ENCODE peak calls at places on chromosomes 1 and 21, in eight cellular contexts. One of them, this sample, is unnamed.

GRCh38 chr1:180889325-180889724 is 23.4 kb upstream of the KIAA1614 start:
- DNase-seq in fibroblast of mammary gland: no peak
- DNase-seq in uterus: no peak
- DNase-seq in neural progenitor cell: no peak
- DNase-seq in upper lobe of right lung: no peak
- DNase-seq in heart right ventricle: no peak
- DNase-seq in prostate gland: no peak
- DNase-seq in astrocyte of the cerebellum: no peak
- DNase-seq in this sample: no peak

GRCh38 chr1:39132505-39133339 is 71.8 kb upstream of the MACF1 start:
- DNase-seq in uterus: peak
- DNase-seq in neural progenitor cell: peak
- DNase-seq in prostate gland: peak
- DNase-seq in astrocyte of the cerebellum: no peak
- DNase-seq in heart right ventricle: peak
- DNase-seq in upper lobe of right lung: peak
- DNase-seq in fibroblast of mammary gland: peak
- DNase-seq in this sample: peak

GRCh38 chr1:34266127-34266951 is 89.6 kb downstream of the C1orf94 start:
- DNase-seq in uterus: no peak
- DNase-seq in upper lobe of right lung: no peak
- DNase-seq in fibroblast of mammary gland: no peak
- DNase-seq in neural progenitor cell: peak
- DNase-seq in astrocyte of the cerebellum: no peak
- DNase-seq in prostate gland: no peak
- DNase-seq in heart right ventricle: no peak
- DNase-seq in this sample: no peak

GRCh38 chr1:1137256-1138045 is 21.6 kb upstream of the C1orf159 start:
- DNase-seq in astrocyte of the cerebellum: no peak
- DNase-seq in heart right ventricle: no peak
- DNase-seq in fibroblast of mammary gland: no peak
- DNase-seq in upper lobe of right lung: no peak
- DNase-seq in prostate gland: no peak
- DNase-seq in uterus: no peak
- DNase-seq in neural progenitor cell: no peak
- DNase-seq in this sample: no peak

GRCh38 chr21:28537371-28538079 is 455.2 kb downstream of the LTN1 start:
- DNase-seq in neural progenitor cell: no peak
- DNase-seq in upper lobe of right lung: no peak
- DNase-seq in fibroblast of mammary gland: peak
- DNase-seq in heart right ventricle: no peak
- DNase-seq in uterus: no peak
- DNase-seq in astrocyte of the cerebellum: peak
- DNase-seq in prostate gland: no peak
- DNase-seq in this sample: no peak

GRCh38 chr1:20724364-20725188 is 6.8 kb upstream of the KIF17 start:
- DNase-seq in neural progenitor cell: no peak
- DNase-seq in prostate gland: no peak
- DNase-seq in heart right ventricle: no peak
- DNase-seq in fibroblast of mammary gland: no peak
- DNase-seq in astrocyte of the cerebellum: no peak
- DNase-seq in upper lobe of right lung: peak
- DNase-seq in uterus: no peak
- DNase-seq in this sample: no peak

GRCh38 chr21:46368533-46369285 is 44.8 kb downstream of the PCNT start:
- DNase-seq in heart right ventricle: no peak
- DNase-seq in prostate gland: no peak
- DNase-seq in fibroblast of mammary gland: no peak
- DNase-seq in uterus: no peak
- DNase-seq in neural progenitor cell: no peak
- DNase-seq in astrocyte of the cerebellum: no peak
- DNase-seq in upper lobe of right lung: no peak
- DNase-seq in this sample: no peak

GRCh38 chr1:183996396-183996795 is 41.1 kb downstream of the COLGALT2 start:
- DNase-seq in prostate gland: no peak
- DNase-seq in neural progenitor cell: peak
- DNase-seq in uterus: no peak
- DNase-seq in heart right ventricle: no peak
- DNase-seq in upper lobe of right lung: no peak
- DNase-seq in fibroblast of mammary gland: no peak
- DNase-seq in astrocyte of the cerebellum: no peak
- DNase-seq in this sample: no peak

GRCh38 chr1:171251042-171251740 is 2.9 kb downstream of the FMO1 start:
- DNase-seq in upper lobe of right lung: no peak
- DNase-seq in prostate gland: peak
- DNase-seq in uterus: peak
- DNase-seq in astrocyte of the cerebellum: no peak
- DNase-seq in heart right ventricle: no peak
- DNase-seq in fibroblast of mammary gland: no peak
- DNase-seq in neural progenitor cell: peak
- DNase-seq in this sample: peak

GRCh38 chr1:228109962-228110488 is 926 bp upstream of the MRPL55 start:
- DNase-seq in astrocyte of the cerebellum: no peak
- DNase-seq in fibroblast of mammary gland: no peak
- DNase-seq in upper lobe of right lung: no peak
- DNase-seq in neural progenitor cell: peak
- DNase-seq in uterus: no peak
- DNase-seq in prostate gland: no peak
- DNase-seq in heart right ventricle: no peak
- DNase-seq in this sample: no peak

GRCh38 chr1:153649867-153650235 is 8.7 kb upstream of the SNAPIN start:
- DNase-seq in fibroblast of mammary gland: no peak
- DNase-seq in upper lobe of right lung: no peak
- DNase-seq in prostate gland: peak
- DNase-seq in astrocyte of the cerebellum: no peak
- DNase-seq in neural progenitor cell: no peak
- DNase-seq in uterus: no peak
- DNase-seq in heart right ventricle: peak
- DNase-seq in this sample: peak

GRCh38 chr1:185861630-185862029 is 127.4 kb downstream of the HMCN1 start:
- DNase-seq in upper lobe of right lung: no peak
- DNase-seq in prostate gland: no peak
- DNase-seq in neural progenitor cell: no peak
- DNase-seq in heart right ventricle: no peak
- DNase-seq in uterus: no peak
- DNase-seq in fibroblast of mammary gland: peak
- DNase-seq in astrocyte of the cerebellum: no peak
- DNase-seq in this sample: no peak

GRCh38 chr1:91020486-91020885 is 1.3 kb downstream of the ZNF644 start:
- DNase-seq in uterus: no peak
- DNase-seq in heart right ventricle: no peak
- DNase-seq in upper lobe of right lung: no peak
- DNase-seq in neural progenitor cell: no peak
- DNase-seq in astrocyte of the cerebellum: no peak
- DNase-seq in prostate gland: no peak
- DNase-seq in fibroblast of mammary gland: peak
- DNase-seq in this sample: no peak

GRCh38 chr1:116329524-116330341 is 43.3 kb upstream of the ATP1A1 start:
- DNase-seq in upper lobe of right lung: no peak
- DNase-seq in heart right ventricle: no peak
- DNase-seq in astrocyte of the cerebellum: no peak
- DNase-seq in prostate gland: peak
- DNase-seq in fibroblast of mammary gland: no peak
- DNase-seq in uterus: no peak
- DNase-seq in neural progenitor cell: no peak
- DNase-seq in this sample: peak

GRCh38 chr1:12052997-12053686 is 10.0 kb upstream of the TNFRSF8 start:
- DNase-seq in fibroblast of mammary gland: no peak
- DNase-seq in uterus: peak
- DNase-seq in prostate gland: peak
- DNase-seq in upper lobe of right lung: no peak
- DNase-seq in neural progenitor cell: no peak
- DNase-seq in astrocyte of the cerebellum: no peak
- DNase-seq in heart right ventricle: peak
- DNase-seq in this sample: no peak

GRCh38 chr1:33334081-33334552 is 13.2 kb upstream of the A3GALT2 start:
- DNase-seq in fibroblast of mammary gland: peak
- DNase-seq in heart right ventricle: peak
- DNase-seq in uterus: peak
- DNase-seq in prostate gland: no peak
- DNase-seq in upper lobe of right lung: no peak
- DNase-seq in neural progenitor cell: peak
- DNase-seq in astrocyte of the cerebellum: no peak
- DNase-seq in this sample: no peak

GRCh38 chr1:6464915-6465314 is 1.1 kb downstream of the TNFRSF25 start:
- DNase-seq in heart right ventricle: no peak
- DNase-seq in uterus: no peak
- DNase-seq in neural progenitor cell: no peak
- DNase-seq in fibroblast of mammary gland: no peak
- DNase-seq in astrocyte of the cerebellum: no peak
- DNase-seq in upper lobe of right lung: no peak
- DNase-seq in prostate gland: no peak
- DNase-seq in this sample: no peak

DNA sequence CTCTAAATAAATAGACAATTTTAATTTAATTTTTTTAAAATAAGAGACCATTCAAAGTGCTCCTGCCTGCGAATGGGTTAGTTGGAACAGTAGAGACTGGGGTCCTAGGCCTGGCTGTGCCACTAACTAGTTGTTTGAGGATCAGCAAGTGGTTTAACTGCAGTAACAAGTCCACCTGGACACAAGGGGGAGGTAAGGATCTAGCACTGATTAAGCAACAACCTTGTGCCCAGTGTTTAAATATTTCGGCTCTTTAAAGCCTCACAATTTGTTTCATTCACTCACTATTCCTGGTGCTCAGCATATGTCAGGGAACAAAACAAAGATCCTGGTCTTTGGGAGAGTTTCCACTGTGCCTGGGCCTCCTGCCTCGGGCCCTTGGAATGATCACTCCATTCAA is 1.6 kb upstream of the AGT start:
- DNase-seq in astrocyte of the cerebellum: no peak
- DNase-seq in fibroblast of mammary gland: peak
- DNase-seq in upper lobe of right lung: no peak
- DNase-seq in prostate gland: no peak
- DNase-seq in heart right ventricle: no peak
- DNase-seq in neural progenitor cell: no peak
- DNase-seq in uterus: no peak
- DNase-seq in this sample: no peak
- TF ChIP-seq CTCF in astrocyte of the cerebellum: no peak
- TF ChIP-seq CTCF in fibroblast of mammary gland: peak
- TF ChIP-seq CTCF in upper lobe of right lung: no peak
- TF ChIP-seq CTCF in prostate gland: no peak
- TF ChIP-seq CTCF in heart right ventricle: no peak
- TF ChIP-seq CTCF in neural progenitor cell: no peak
- TF ChIP-seq CTCF in uterus: no peak
- TF ChIP-seq CTCF in this sample: no peak

DNA sequence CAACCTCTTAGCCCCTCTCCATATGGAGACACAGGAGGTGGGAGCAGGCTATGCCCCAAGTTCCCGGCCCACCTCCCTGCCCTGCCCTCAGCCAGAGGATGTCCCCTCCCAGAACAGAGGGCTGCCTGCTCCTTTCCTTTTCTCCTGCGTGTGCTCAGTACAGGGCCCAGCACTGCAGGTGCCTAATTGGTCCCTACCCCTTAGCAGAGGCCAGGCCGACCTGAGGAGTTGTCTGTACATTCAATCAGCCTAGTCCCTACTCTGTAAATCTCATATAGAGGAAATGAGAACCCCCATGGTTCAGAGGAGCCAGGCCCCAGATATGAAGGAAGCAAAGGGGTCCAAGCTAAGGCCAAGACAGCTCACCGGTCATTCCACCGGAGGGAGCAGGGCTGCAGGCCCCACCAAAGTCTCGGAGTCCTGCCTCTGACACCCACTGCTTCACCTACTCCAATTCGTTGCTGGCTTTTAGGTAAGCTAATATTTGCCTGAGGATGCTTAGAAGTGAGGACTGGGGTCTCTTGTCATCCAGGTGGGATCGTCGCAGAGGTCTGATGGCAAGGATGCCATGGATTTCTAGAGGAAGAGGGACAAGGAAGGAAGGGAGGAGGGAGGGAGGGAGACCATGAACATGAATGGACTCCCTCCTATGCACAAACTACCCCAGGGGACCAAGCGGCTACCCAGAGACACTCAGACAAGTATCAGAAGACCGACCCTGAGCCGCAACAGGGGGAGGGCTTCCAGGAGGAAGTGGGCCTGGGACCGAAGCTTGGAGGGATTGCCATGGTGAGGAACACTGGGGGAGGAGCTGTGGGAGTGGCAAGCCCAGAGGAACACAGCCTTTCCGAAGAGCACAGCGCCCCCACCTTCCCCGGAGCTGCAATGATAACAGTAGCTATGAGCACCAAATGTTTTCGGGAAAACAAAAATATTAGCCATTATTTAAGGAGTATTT is 30.4 kb upstream of the FOXO6 start:
- DNase-seq in fibroblast of mammary gland: no peak
- DNase-seq in upper lobe of right lung: peak
- DNase-seq in astrocyte of the cerebellum: no peak
- DNase-seq in heart right ventricle: no peak
- DNase-seq in neural progenitor cell: peak
- DNase-seq in prostate gland: no peak
- DNase-seq in uterus: no peak
- DNase-seq in this sample: no peak
- TF ChIP-seq CTCF in fibroblast of mammary gland: no peak
- TF ChIP-seq CTCF in upper lobe of right lung: no peak
- TF ChIP-seq CTCF in astrocyte of the cerebellum: no peak
- TF ChIP-seq CTCF in heart right ventricle: no peak
- TF ChIP-seq CTCF in neural progenitor cell: peak
- TF ChIP-seq CTCF in prostate gland: no peak
- TF ChIP-seq CTCF in uterus: no peak
- TF ChIP-seq CTCF in this sample: no peak

GRCh38 chr1:230219174-230220067 is 152.4 kb downstream of the GALNT2 start:
- DNase-seq in fibroblast of mammary gland: no peak
- DNase-seq in uterus: no peak
- DNase-seq in prostate gland: no peak
- DNase-seq in heart right ventricle: no peak
- DNase-seq in upper lobe of right lung: no peak
- DNase-seq in astrocyte of the cerebellum: no peak
- DNase-seq in neural progenitor cell: no peak
- DNase-seq in this sample: peak

GRCh38 chr1:230224101-230224927 is 157.3 kb downstream of the GALNT2 start:
- DNase-seq in heart right ventricle: no peak
- DNase-seq in upper lobe of right lung: no peak
- DNase-seq in astrocyte of the cerebellum: no peak
- DNase-seq in neural progenitor cell: no peak
- DNase-seq in fibroblast of mammary gland: no peak
- DNase-seq in prostate gland: no peak
- DNase-seq in uterus: no peak
- DNase-seq in this sample: no peak

GRCh38 chr1:230220478-230220877 is 153.4 kb downstream of the GALNT2 start:
- DNase-seq in astrocyte of the cerebellum: no peak
- DNase-seq in fibroblast of mammary gland: no peak
- DNase-seq in upper lobe of right lung: no peak
- DNase-seq in heart right ventricle: no peak
- DNase-seq in uterus: no peak
- DNase-seq in neural progenitor cell: no peak
- DNase-seq in prostate gland: no peak
- DNase-seq in this sample: no peak

GRCh38 chr1:230220907-230221306 is 153.9 kb downstream of the GALNT2 start:
- DNase-seq in uterus: no peak
- DNase-seq in fibroblast of mammary gland: no peak
- DNase-seq in neural progenitor cell: no peak
- DNase-seq in astrocyte of the cerebellum: no peak
- DNase-seq in upper lobe of right lung: no peak
- DNase-seq in prostate gland: no peak
- DNase-seq in heart right ventricle: no peak
- DNase-seq in this sample: no peak

GRCh38 chr1:230222678-230223077 is 155.6 kb downstream of the GALNT2 start:
- DNase-seq in uterus: no peak
- DNase-seq in upper lobe of right lung: no peak
- DNase-seq in fibroblast of mammary gland: peak
- DNase-seq in heart right ventricle: no peak
- DNase-seq in astrocyte of the cerebellum: no peak
- DNase-seq in neural progenitor cell: no peak
- DNase-seq in prostate gland: no peak
- DNase-seq in this sample: no peak
- TF ChIP-seq CTCF in uterus: no peak
- TF ChIP-seq CTCF in upper lobe of right lung: peak
- TF ChIP-seq CTCF in fibroblast of mammary gland: peak
- TF ChIP-seq CTCF in heart right ventricle: no peak
- TF ChIP-seq CTCF in astrocyte of the cerebellum: no peak
- TF ChIP-seq CTCF in neural progenitor cell: no peak
- TF ChIP-seq CTCF in prostate gland: no peak
- TF ChIP-seq CTCF in this sample: no peak

GRCh38 chr1:9376886-9377333 is 84.2 kb downstream of the SPSB1 start:
- DNase-seq in uterus: peak
- DNase-seq in astrocyte of the cerebellum: no peak
- DNase-seq in heart right ventricle: peak
- DNase-seq in prostate gland: no peak
- DNase-seq in fibroblast of mammary gland: peak
- DNase-seq in upper lobe of right lung: no peak
- DNase-seq in neural progenitor cell: no peak
- DNase-seq in this sample: no peak
- TF ChIP-seq CTCF in uterus: peak
- TF ChIP-seq CTCF in astrocyte of the cerebellum: no peak
- TF ChIP-seq CTCF in heart right ventricle: no peak
- TF ChIP-seq CTCF in prostate gland: no peak
- TF ChIP-seq CTCF in fibroblast of mammary gland: no peak
- TF ChIP-seq CTCF in upper lobe of right lung: no peak
- TF ChIP-seq CTCF in neural progenitor cell: no peak
- TF ChIP-seq CTCF in this sample: no peak